ENCODE peak calls at places on chromosome 4, in nine cellular contexts. A is esophagus squamous epithelium, P is uterus, C is body of pancreas, X is heart left ventricle, L is IMR-90, T is HCT116, D is ovary, V is A549. U is an unnamed sample.
A peak's percentile ranks its signal among the peaks of the same experiment; 100 is the strongest.

GRCh38 chr4:169659736-169660670 is 39.6 kb downstream of the CLCN3 start:
- DNase-seq in A (peak; percentile 7), P (peak; percentile 60), C (peak; percentile 81), X (peak; percentile 82), L (peak; percentile 99), T (peak; percentile 99), D (peak; percentile 84), V (peak; percentile 72), U (peak; percentile 95)

GRCh38 chr4:154013576-154013975 is 224.7 kb upstream of the SFRP2 start:
- DNase-seq in A (no peak), P (no peak), C (no peak), X (no peak), L (no peak), T (no peak), D (no peak), V (no peak), U (no peak)

GRCh38 chr4:41537267-41537890 is 578 bp upstream of the LIMCH1 start:
- DNase-seq in A (no peak), P (no peak), C (no peak), X (no peak), L (no peak), T (no peak), D (no peak), V (no peak), U (no peak)

GRCh38 chr4:70863099-70863790 is 23.6 kb upstream of the GRSF1 start:
- DNase-seq in A (no peak), P (no peak), C (no peak), X (no peak), L (no peak), T (no peak), D (no peak), V (no peak), U (no peak)

GRCh38 chr4:37453004-37453360 is 208.4 kb downstream of the NWD2 start:
- DNase-seq in A (no peak), P (peak; percentile 25), C (peak; percentile 80), X (peak; percentile 9), L (peak; percentile 48), T (peak; percentile 58), D (no peak), V (peak; percentile 38), U (peak; percentile 82)

GRCh38 chr4:1592179-1593037 is 91.7 kb downstream of the FAM53A start:
- DNase-seq in A (no peak), P (no peak), C (no peak), X (no peak), L (no peak), T (no peak), D (no peak), V (no peak), U (no peak)

GRCh38 chr4:38774181-38774580 is 8.6 kb downstream of the TLR10 start:
- DNase-seq in A (no peak), P (no peak), C (no peak), X (no peak), L (no peak), T (no peak), D (no peak), V (no peak), U (no peak)

GRCh38 chr4:742096-742741 is 36.6 kb downstream of the PCGF3 start:
- DNase-seq in A (no peak), P (no peak), C (no peak), X (no peak), L (no peak), T (no peak), D (no peak), V (no peak), U (no peak)

GRCh38 chr4:15498356-15498755 is 28.7 kb downstream of the CC2D2A start:
- DNase-seq in A (no peak), P (no peak), C (no peak), X (no peak), L (no peak), T (no peak), D (no peak), V (no peak), U (no peak)

GRCh38 chr4:111664546-111664945 is 480.7 kb upstream of the FAM241A start:
- DNase-seq in A (no peak), P (no peak), C (no peak), X (no peak), L (no peak), T (no peak), D (no peak), V (no peak), U (no peak)

GRCh38 chr4:76435689-76436176 is 704 bp downstream of the SHROOM3 start:
- DNase-seq in A (no peak), P (no peak), C (no peak), X (no peak), L (no peak), T (no peak), D (no peak), V (no peak), U (no peak)
- TF ChIP-seq CTCF in A (no peak), P (no peak), C (no peak), X (no peak), L (no peak), T (no peak), D (no peak), V (no peak), U (no peak)

GRCh38 chr4:102825261-102826071 is 1.9 kb downstream of the UBE2D3 start:
- DNase-seq in A (no peak), P (no peak), C (peak; percentile 23), X (peak; percentile 41), L (peak; percentile 73), T (peak; percentile 53), D (peak; percentile 51), V (no peak), U (peak; percentile 81)
- TF ChIP-seq POLR2A in A (no peak), P (no peak), C (peak; percentile 67), X (no peak), L (peak; percentile 59), T (no peak), D (peak; percentile 8), V (no peak), U (no peak)

GRCh38 chr4:139740121-139740520 is 74.5 kb downstream of the MGST2 start:
- DNase-seq in A (no peak), P (no peak), C (peak; percentile 36), X (peak; percentile 48), L (no peak), T (no peak), D (peak; percentile 65), V (no peak), U (no peak)

GRCh38 chr4:139738846-139739613 is 73.4 kb downstream of the MGST2 start:
- DNase-seq in A (no peak), P (no peak), C (no peak), X (no peak), L (no peak), T (no peak), D (no peak), V (no peak), U (no peak)

GRCh38 chr4:139743027-139743426 is 77.4 kb downstream of the MGST2 start:
- DNase-seq in A (no peak), P (no peak), C (no peak), X (no peak), L (no peak), T (no peak), D (no peak), V (no peak), U (no peak)

GRCh38 chr4:139744232-139744631 is 78.6 kb downstream of the MGST2 start:
- DNase-seq in A (no peak), P (no peak), C (no peak), X (no peak), L (no peak), T (no peak), D (no peak), V (no peak), U (no peak)

DNA sequence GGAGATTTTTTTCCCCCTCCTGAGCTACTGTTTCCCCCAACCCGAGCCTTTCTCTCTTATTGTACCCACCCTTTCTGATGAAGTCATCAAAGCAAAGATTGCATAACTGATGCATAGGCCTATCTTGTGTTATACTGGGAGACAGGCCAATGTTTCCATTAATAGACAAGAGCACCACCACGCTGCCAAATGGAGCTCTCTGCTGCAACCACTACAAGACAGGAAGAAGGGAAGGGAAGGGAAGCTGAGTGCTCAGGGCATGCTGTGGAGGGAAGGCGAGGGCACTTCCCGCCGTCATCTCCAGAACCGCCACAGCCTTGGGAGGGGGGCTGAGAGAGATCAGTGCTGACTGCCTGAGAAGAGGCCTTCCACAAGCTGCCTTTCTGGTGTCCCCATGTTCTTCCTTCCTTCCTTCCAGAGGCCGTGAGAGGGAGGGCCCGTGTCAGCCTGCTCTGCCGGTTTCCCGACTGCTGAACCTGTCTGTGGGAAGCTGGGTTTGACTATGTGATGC is 75.0 kb downstream of the MGST2 start:
- DNase-seq in A (peak; percentile 12), P (peak; percentile 63), C (peak; percentile 51), X (peak; percentile 83), L (peak; percentile 97), T (no peak), D (peak; percentile 81), V (peak; percentile 6), U (peak; percentile 62)
- TF ChIP-seq CTCF in A (no peak), P (peak; percentile 33), C (peak; percentile 56), X (peak; percentile 56), L (peak; percentile 43), T (no peak), D (peak; percentile 27), V (peak; percentile 18), U (no peak)

GRCh38 chr4:56907009-56907408 is 691 bp upstream of the REST start:
- DNase-seq in A (no peak), P (no peak), C (peak; percentile 23), X (no peak), L (no peak), T (no peak), D (no peak), V (no peak), U (peak; percentile 16)

GRCh38 chr4:56908206-56909082 is 744 bp downstream of the REST start:
- DNase-seq in A (no peak), P (peak; percentile 58), C (peak; percentile 64), X (peak; percentile 68), L (peak; percentile 68), T (no peak), D (peak; percentile 65), V (peak; percentile 46), U (peak; percentile 92)

GRCh38 chr4:56906534-56906933 is 1.2 kb upstream of the REST start:
- DNase-seq in A (no peak), P (no peak), C (no peak), X (no peak), L (no peak), T (no peak), D (no peak), V (no peak), U (peak; percentile 39)

GRCh38 chr4:56909083-56909981 is 1.6 kb downstream of the REST start:
- DNase-seq in A (no peak), P (peak; percentile 36), C (peak; percentile 52), X (peak; percentile 40), L (peak; percentile 52), T (no peak), D (peak; percentile 45), V (peak; percentile 25), U (peak; percentile 84)

DNA sequence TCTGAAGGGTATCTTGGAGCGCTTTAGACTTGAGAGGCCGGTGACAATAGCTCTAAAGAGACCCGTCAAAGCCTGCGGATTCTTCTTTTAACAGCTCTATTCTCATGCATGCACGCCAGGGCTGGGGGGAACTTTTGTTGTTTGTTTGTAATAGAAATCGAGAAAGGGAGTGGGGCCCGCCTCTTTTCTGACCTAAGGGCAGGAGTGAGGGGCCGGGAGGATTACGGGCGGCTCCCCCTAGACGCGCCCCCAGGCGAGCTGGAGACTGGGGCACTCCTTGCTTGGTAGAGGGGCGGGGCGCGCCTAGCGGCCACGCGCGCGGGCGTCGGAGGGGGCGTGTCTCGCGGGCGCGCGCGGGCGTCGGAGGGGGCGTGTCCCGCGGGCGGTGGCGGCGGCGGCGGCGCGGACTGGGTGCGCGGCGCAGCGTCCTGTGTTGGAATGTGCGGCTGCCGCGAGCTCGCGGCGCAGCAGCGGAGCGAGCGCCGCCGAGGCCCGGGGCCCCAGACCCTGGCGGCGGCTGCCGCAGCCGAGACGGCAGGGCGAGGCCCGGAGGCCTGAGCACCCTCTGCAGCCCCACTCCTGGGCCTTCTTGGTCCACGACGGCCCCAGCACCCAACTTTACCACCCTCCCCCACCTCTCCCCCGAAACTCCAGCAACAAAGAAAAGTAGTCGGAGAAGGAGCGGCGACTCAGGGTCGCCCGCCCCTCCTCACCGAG is at the start of gene REST:
- DNase-seq in A (peak; percentile 28), P (peak; percentile 81), C (peak; percentile 83), X (peak; percentile 83), L (peak; percentile 52), T (no peak), D (peak; percentile 80), V (peak; percentile 52), U (peak; percentile 84)
- TF ChIP-seq POLR2A in A (no peak), P (peak; percentile 71), C (peak; percentile 31), X (no peak), L (no peak), T (no peak), D (peak; percentile 52), V (peak; percentile 28), U (peak; percentile 73)

U was measured in NB4.